ENCODE peak calls at places on chromosome 13, in eight cellular contexts. One of them, this sample, is unnamed.

GRCh38 chr13:40190656-40191100 is 475.8 kb downstream of the FOXO1 start:
- DNase-seq in mammary epithelial cell: peak
- DNase-seq in ovary: peak
- DNase-seq in B cell: peak
- DNase-seq in tibial nerve: peak
- DNase-seq in fibroblast of pulmonary artery: peak
- DNase-seq in progenitor cell of endocrine pancreas: no peak
- DNase-seq in stomach: peak
- DNase-seq in this sample: no peak

GRCh38 chr13:113637262-113638160 is 20.5 kb downstream of the ATP4B start:
- DNase-seq in mammary epithelial cell: no peak
- DNase-seq in ovary: no peak
- DNase-seq in B cell: no peak
- DNase-seq in tibial nerve: no peak
- DNase-seq in fibroblast of pulmonary artery: no peak
- DNase-seq in progenitor cell of endocrine pancreas: no peak
- DNase-seq in stomach: no peak
- DNase-seq in this sample: no peak

GRCh38 chr13:86020350-86021002 is 221.3 kb upstream of the SLITRK6 start:
- DNase-seq in mammary epithelial cell: peak
- DNase-seq in ovary: no peak
- DNase-seq in B cell: no peak
- DNase-seq in tibial nerve: no peak
- DNase-seq in fibroblast of pulmonary artery: peak
- DNase-seq in progenitor cell of endocrine pancreas: no peak
- DNase-seq in stomach: no peak
- DNase-seq in this sample: no peak

GRCh38 chr13:21338651-21339278 is 120.3 kb downstream of the ZDHHC20 start:
- DNase-seq in mammary epithelial cell: no peak
- DNase-seq in ovary: no peak
- DNase-seq in B cell: no peak
- DNase-seq in tibial nerve: no peak
- DNase-seq in fibroblast of pulmonary artery: no peak
- DNase-seq in progenitor cell of endocrine pancreas: no peak
- DNase-seq in stomach: no peak
- DNase-seq in this sample: no peak

GRCh38 chr13:94427313-94427712 is 52.2 kb downstream of the DCT start:
- DNase-seq in mammary epithelial cell: no peak
- DNase-seq in ovary: no peak
- DNase-seq in B cell: no peak
- DNase-seq in tibial nerve: no peak
- DNase-seq in fibroblast of pulmonary artery: no peak
- DNase-seq in progenitor cell of endocrine pancreas: no peak
- DNase-seq in stomach: no peak
- DNase-seq in this sample: no peak

GRCh38 chr13:31930901-31931522 is 100.6 kb upstream of the FRY start:
- DNase-seq in mammary epithelial cell: no peak
- DNase-seq in ovary: no peak
- DNase-seq in B cell: no peak
- DNase-seq in tibial nerve: no peak
- DNase-seq in fibroblast of pulmonary artery: no peak
- DNase-seq in progenitor cell of endocrine pancreas: no peak
- DNase-seq in stomach: no peak
- DNase-seq in this sample: peak

GRCh38 chr13:44243198-44243852 is 130.3 kb upstream of the SERP2 start:
- DNase-seq in mammary epithelial cell: peak
- DNase-seq in ovary: no peak
- DNase-seq in B cell: peak
- DNase-seq in tibial nerve: no peak
- DNase-seq in fibroblast of pulmonary artery: peak
- DNase-seq in progenitor cell of endocrine pancreas: no peak
- DNase-seq in stomach: peak
- DNase-seq in this sample: peak

GRCh38 chr13:98143601-98144500 is 957 bp downstream of the FARP1 start:
- DNase-seq in mammary epithelial cell: peak
- DNase-seq in ovary: peak
- DNase-seq in B cell: no peak
- DNase-seq in tibial nerve: no peak
- DNase-seq in fibroblast of pulmonary artery: peak
- DNase-seq in progenitor cell of endocrine pancreas: no peak
- DNase-seq in stomach: no peak
- DNase-seq in this sample: peak

GRCh38 chr13:67437246-67437645 is 207.1 kb upstream of the PCDH9 start:
- DNase-seq in mammary epithelial cell: no peak
- DNase-seq in ovary: no peak
- DNase-seq in B cell: no peak
- DNase-seq in tibial nerve: no peak
- DNase-seq in fibroblast of pulmonary artery: no peak
- DNase-seq in progenitor cell of endocrine pancreas: no peak
- DNase-seq in stomach: no peak
- DNase-seq in this sample: no peak

GRCh38 chr13:67439365-67439764 is 209.2 kb upstream of the PCDH9 start:
- DNase-seq in mammary epithelial cell: no peak
- DNase-seq in ovary: no peak
- DNase-seq in B cell: no peak
- DNase-seq in tibial nerve: no peak
- DNase-seq in fibroblast of pulmonary artery: no peak
- DNase-seq in progenitor cell of endocrine pancreas: no peak
- DNase-seq in stomach: no peak
- DNase-seq in this sample: no peak

GRCh38 chr13:67440240-67440639 is 210.1 kb upstream of the PCDH9 start:
- DNase-seq in mammary epithelial cell: no peak
- DNase-seq in ovary: no peak
- DNase-seq in B cell: no peak
- DNase-seq in tibial nerve: no peak
- DNase-seq in fibroblast of pulmonary artery: no peak
- DNase-seq in progenitor cell of endocrine pancreas: no peak
- DNase-seq in stomach: no peak
- DNase-seq in this sample: no peak

GRCh38 chr13:67443901-67444300 is 213.8 kb upstream of the PCDH9 start:
- DNase-seq in mammary epithelial cell: no peak
- DNase-seq in ovary: no peak
- DNase-seq in B cell: no peak
- DNase-seq in tibial nerve: no peak
- DNase-seq in fibroblast of pulmonary artery: no peak
- DNase-seq in progenitor cell of endocrine pancreas: no peak
- DNase-seq in stomach: no peak
- DNase-seq in this sample: no peak

DNA sequence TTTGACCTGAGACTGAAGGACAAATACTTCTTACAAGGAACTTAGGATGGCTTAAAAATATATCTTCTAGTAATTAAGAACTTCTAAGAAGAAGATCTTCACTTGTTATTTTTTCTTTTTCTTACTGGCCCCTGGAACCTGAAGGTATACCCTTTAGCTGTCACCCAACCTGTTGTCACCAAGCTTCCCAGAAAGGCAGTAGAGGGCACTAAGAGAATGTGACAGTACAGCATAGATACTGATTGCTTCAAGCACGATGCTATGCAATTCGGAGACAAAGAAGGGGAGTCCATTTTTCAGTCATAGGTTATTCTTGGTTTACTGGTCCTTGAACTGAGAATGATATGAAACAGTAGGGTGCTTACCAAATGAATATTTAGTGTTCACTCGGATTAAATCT is 208.3 kb upstream of the PCDH9 start:
- DNase-seq in mammary epithelial cell: no peak
- DNase-seq in ovary: no peak
- DNase-seq in B cell: no peak
- DNase-seq in tibial nerve: no peak
- DNase-seq in fibroblast of pulmonary artery: no peak
- DNase-seq in progenitor cell of endocrine pancreas: no peak
- DNase-seq in stomach: no peak
- DNase-seq in this sample: no peak
- TF ChIP-seq CTCF in mammary epithelial cell: peak
- TF ChIP-seq CTCF in ovary: no peak
- TF ChIP-seq CTCF in B cell: no peak
- TF ChIP-seq CTCF in tibial nerve: no peak
- TF ChIP-seq CTCF in fibroblast of pulmonary artery: no peak
- TF ChIP-seq CTCF in progenitor cell of endocrine pancreas: no peak
- TF ChIP-seq CTCF in stomach: no peak
- TF ChIP-seq CTCF in this sample: no peak

GRCh38 chr13:23788459-23788858 is 100.7 kb downstream of the MIPEP start:
- DNase-seq in mammary epithelial cell: no peak
- DNase-seq in ovary: no peak
- DNase-seq in B cell: no peak
- DNase-seq in tibial nerve: no peak
- DNase-seq in fibroblast of pulmonary artery: no peak
- DNase-seq in progenitor cell of endocrine pancreas: no peak
- DNase-seq in stomach: no peak
- DNase-seq in this sample: no peak

GRCh38 chr13:23792680-23793079 is 96.5 kb downstream of the MIPEP start:
- DNase-seq in mammary epithelial cell: no peak
- DNase-seq in ovary: no peak
- DNase-seq in B cell: no peak
- DNase-seq in tibial nerve: no peak
- DNase-seq in fibroblast of pulmonary artery: no peak
- DNase-seq in progenitor cell of endocrine pancreas: no peak
- DNase-seq in stomach: no peak
- DNase-seq in this sample: no peak

GRCh38 chr13:23793711-23794110 is 95.5 kb downstream of the MIPEP start:
- DNase-seq in mammary epithelial cell: no peak
- DNase-seq in ovary: no peak
- DNase-seq in B cell: no peak
- DNase-seq in tibial nerve: no peak
- DNase-seq in fibroblast of pulmonary artery: no peak
- DNase-seq in progenitor cell of endocrine pancreas: no peak
- DNase-seq in stomach: no peak
- DNase-seq in this sample: no peak

GRCh38 chr13:23789576-23790346 is 99.4 kb downstream of the MIPEP start:
- DNase-seq in mammary epithelial cell: no peak
- DNase-seq in ovary: no peak
- DNase-seq in B cell: no peak
- DNase-seq in tibial nerve: peak
- DNase-seq in fibroblast of pulmonary artery: no peak
- DNase-seq in progenitor cell of endocrine pancreas: no peak
- DNase-seq in stomach: no peak
- DNase-seq in this sample: no peak

GRCh38 chr13:23790591-23791170 is 98.5 kb downstream of the MIPEP start:
- DNase-seq in mammary epithelial cell: no peak
- DNase-seq in ovary: no peak
- DNase-seq in B cell: no peak
- DNase-seq in tibial nerve: no peak
- DNase-seq in fibroblast of pulmonary artery: peak
- DNase-seq in progenitor cell of endocrine pancreas: no peak
- DNase-seq in stomach: no peak
- DNase-seq in this sample: no peak
- TF ChIP-seq CTCF in mammary epithelial cell: no peak
- TF ChIP-seq CTCF in ovary: no peak
- TF ChIP-seq CTCF in B cell: no peak
- TF ChIP-seq CTCF in tibial nerve: no peak
- TF ChIP-seq CTCF in fibroblast of pulmonary artery: no peak
- TF ChIP-seq CTCF in progenitor cell of endocrine pancreas: no peak
- TF ChIP-seq CTCF in stomach: no peak
- TF ChIP-seq CTCF in this sample: no peak

DNA sequence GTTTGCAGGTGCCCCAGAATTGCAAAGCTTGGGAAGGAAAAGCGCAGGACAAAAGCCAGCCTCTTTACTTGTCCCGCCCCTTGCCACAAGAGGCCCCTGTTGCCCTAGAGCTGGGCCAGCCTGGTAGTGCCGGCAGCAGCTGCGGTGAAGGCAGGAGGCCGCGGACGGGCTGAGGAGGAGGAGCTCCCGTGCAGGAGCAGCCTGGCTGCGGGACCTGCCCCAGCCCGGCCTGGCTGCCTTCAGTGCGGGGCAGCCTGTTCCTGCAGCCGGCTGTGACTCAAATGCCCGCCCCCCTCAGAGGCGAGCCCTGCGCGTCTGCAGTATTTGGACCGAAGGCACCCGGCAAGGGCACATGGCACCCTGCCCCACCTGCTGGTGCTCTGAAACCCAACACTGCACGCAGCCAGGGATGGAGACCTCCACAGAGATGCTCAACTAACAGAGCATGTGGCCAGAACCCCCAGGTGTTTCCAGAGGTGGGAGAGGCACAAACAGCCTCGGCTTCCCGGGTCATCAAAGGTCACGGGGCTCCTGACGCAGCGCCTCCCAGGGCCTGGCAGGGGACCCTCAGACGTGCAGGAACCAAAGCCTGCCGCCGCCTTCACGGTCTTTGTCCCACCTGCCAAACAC is 29.7 kb downstream of the NAXD start:
- DNase-seq in mammary epithelial cell: peak
- DNase-seq in ovary: peak
- DNase-seq in B cell: peak
- DNase-seq in tibial nerve: no peak
- DNase-seq in fibroblast of pulmonary artery: peak
- DNase-seq in progenitor cell of endocrine pancreas: peak
- DNase-seq in stomach: peak
- DNase-seq in this sample: peak
- TF ChIP-seq CTCF in mammary epithelial cell: peak
- TF ChIP-seq CTCF in ovary: no peak
- TF ChIP-seq CTCF in B cell: peak
- TF ChIP-seq CTCF in tibial nerve: peak
- TF ChIP-seq CTCF in fibroblast of pulmonary artery: peak
- TF ChIP-seq CTCF in progenitor cell of endocrine pancreas: peak
- TF ChIP-seq CTCF in stomach: no peak
- TF ChIP-seq CTCF in this sample: peak

GRCh38 chr13:37067874-37068273 is 8.4 kb upstream of the SUPT20H start:
- DNase-seq in mammary epithelial cell: no peak
- DNase-seq in ovary: no peak
- DNase-seq in B cell: no peak
- DNase-seq in tibial nerve: no peak
- DNase-seq in fibroblast of pulmonary artery: no peak
- DNase-seq in progenitor cell of endocrine pancreas: no peak
- DNase-seq in stomach: no peak
- DNase-seq in this sample: no peak

GRCh38 chr13:37070956-37071355 is 11.5 kb upstream of the SUPT20H start:
- DNase-seq in mammary epithelial cell: no peak
- DNase-seq in ovary: no peak
- DNase-seq in B cell: no peak
- DNase-seq in tibial nerve: no peak
- DNase-seq in fibroblast of pulmonary artery: no peak
- DNase-seq in progenitor cell of endocrine pancreas: no peak
- DNase-seq in stomach: no peak
- DNase-seq in this sample: no peak

GRCh38 chr13:37070145-37070695 is 10.7 kb upstream of the SUPT20H start:
- DNase-seq in mammary epithelial cell: no peak
- DNase-seq in ovary: no peak
- DNase-seq in B cell: no peak
- DNase-seq in tibial nerve: no peak
- DNase-seq in fibroblast of pulmonary artery: no peak
- DNase-seq in progenitor cell of endocrine pancreas: no peak
- DNase-seq in stomach: no peak
- DNase-seq in this sample: no peak

GRCh38 chr13:37069597-37070103 is 10.2 kb upstream of the SUPT20H start:
- DNase-seq in mammary epithelial cell: no peak
- DNase-seq in ovary: no peak
- DNase-seq in B cell: no peak
- DNase-seq in tibial nerve: no peak
- DNase-seq in fibroblast of pulmonary artery: no peak
- DNase-seq in progenitor cell of endocrine pancreas: no peak
- DNase-seq in stomach: no peak
- DNase-seq in this sample: no peak

DNA sequence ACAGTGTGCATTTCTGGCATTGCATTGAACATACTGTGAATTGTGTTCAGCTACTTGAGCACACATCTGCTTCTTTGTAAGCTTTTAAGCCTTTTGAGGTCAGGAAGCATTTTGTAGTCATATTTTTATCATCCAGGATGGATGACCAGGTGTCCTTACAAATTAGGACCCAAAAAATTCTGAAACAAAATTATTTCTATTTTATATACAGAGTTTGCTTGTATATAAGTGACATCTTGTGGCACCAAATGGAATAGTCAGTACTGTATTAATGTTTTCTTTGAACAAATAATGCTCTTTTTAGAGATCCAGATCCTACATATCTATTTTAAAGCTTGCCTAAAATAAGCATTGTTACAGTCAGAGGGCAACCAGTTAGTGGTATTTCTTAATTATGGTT is 9.5 kb upstream of the SUPT20H start:
- DNase-seq in mammary epithelial cell: no peak
- DNase-seq in ovary: no peak
- DNase-seq in B cell: no peak
- DNase-seq in tibial nerve: no peak
- DNase-seq in fibroblast of pulmonary artery: peak
- DNase-seq in progenitor cell of endocrine pancreas: no peak
- DNase-seq in stomach: no peak
- DNase-seq in this sample: no peak
- TF ChIP-seq CTCF in mammary epithelial cell: peak
- TF ChIP-seq CTCF in ovary: no peak
- TF ChIP-seq CTCF in B cell: peak
- TF ChIP-seq CTCF in tibial nerve: no peak
- TF ChIP-seq CTCF in fibroblast of pulmonary artery: peak
- TF ChIP-seq CTCF in progenitor cell of endocrine pancreas: peak
- TF ChIP-seq CTCF in stomach: no peak
- TF ChIP-seq CTCF in this sample: no peak

This sample was measured in GM20000.